ENCODE peak calls at places on chromosome 16, in four cellular contexts. I is GM12878, O is HepG2, P is K562. J is an unnamed sample.

GRCh38 chr16:53175118-53175517 is 120.3 kb downstream of the CHD9 start:
- DNase-seq in O (no peak), P (no peak), I (no peak), J (no peak)

GRCh38 chr16:68987734-68988457 is 117.6 kb upstream of the HAS3 start:
- DNase-seq in I (no peak), O (no peak), P (peak; percentile 52), J (no peak)

GRCh38 chr16:69201291-69201690 is 14.3 kb downstream of the SNTB2 start:
- DNase-seq in O (no peak), P (no peak), I (no peak), J (no peak)

GRCh38 chr16:82995927-82996441 is 369.2 kb downstream of the CDH13 start:
- DNase-seq in O (no peak), P (no peak), I (no peak), J (no peak)

GRCh38 chr16:57196276-57196675 is 10.1 kb downstream of the RSPRY1 start:
- DNase-seq in O (no peak), P (no peak), I (no peak), J (no peak)

GRCh38 chr16:48491517-48491916 is 106.3 kb upstream of the SIAH1 start:
- DNase-seq in P (no peak), I (no peak), O (no peak), J (no peak)

GRCh38 chr16:72536673-72537435 is 364.9 kb upstream of the PMFBP1 start:
- DNase-seq in P (no peak), I (no peak), O (no peak), J (no peak)

GRCh38 chr16:85718682-85719081 is 29.9 kb upstream of the GINS2 start:
- DNase-seq in I (no peak), P (peak; percentile 73), O (peak; percentile 25), J (peak; percentile 61)

GRCh38 chr16:62821771-62822170 is 785.5 kb upstream of the CDH8 start:
- DNase-seq in P (no peak), I (no peak), O (no peak), J (no peak)

GRCh38 chr16:30095166-30096078 is 591 bp downstream of the YPEL3 start:
- DNase-seq in I (no peak), O (no peak), P (no peak), J (no peak)

GRCh38 chr16:83728518-83728917 is 79.3 kb upstream of the HSBP1 start:
- DNase-seq in P (no peak), I (no peak), O (no peak), J (no peak)

GRCh38 chr16:75310541-75310940 is 59.1 kb upstream of the BCAR1 start:
- DNase-seq in I (no peak), O (no peak), P (no peak), J (no peak)

GRCh38 chr16:48434653-48435318 is 49.6 kb upstream of the SIAH1 start:
- DNase-seq in P (no peak), O (no peak), I (no peak), J (no peak)

GRCh38 chr16:61792194-61792904 is 243.9 kb downstream of the CDH8 start:
- DNase-seq in O (no peak), I (no peak), P (no peak), J (no peak)

GRCh38 chr16:75494696-75495601 is at the start of gene CHST6:
- DNase-seq in P (peak; percentile 56), O (peak; percentile 52), I (no peak), J (peak; percentile 57)

GRCh38 chr16:354286-354881 is 1.9 kb upstream of the AXIN1 start:
- DNase-seq in P (no peak), O (no peak), I (no peak), J (no peak)

GRCh38 chr16:72537684-72538083 is 365.7 kb upstream of the PMFBP1 start:
- DNase-seq in P (no peak), I (no peak), O (no peak), J (no peak)

GRCh38 chr16:86730086-86730485 is 151.7 kb downstream of the FOXL1 start:
- DNase-seq in I (no peak), P (no peak), O (no peak), J (no peak)

GRCh38 chr16:11135167-11135973 is 120.6 kb downstream of the SOCS1 start:
- DNase-seq in O (no peak), I (no peak), P (no peak), J (no peak)

GRCh38 chr16:67173323-67173722 is 3.0 kb downstream of the NOL3 start:
- DNase-seq in P (no peak), I (no peak), O (no peak), J (no peak)

GRCh38 chr16:54657058-54657708 is 273.5 kb upstream of the IRX5 start:
- DNase-seq in P (no peak), I (no peak), O (no peak), J (no peak)

GRCh38 chr16:66273036-66273435 is 93.5 kb upstream of the CDH5 start:
- DNase-seq in O (no peak), P (no peak), I (no peak), J (no peak)

GRCh38 chr16:12184419-12184831 is 207.9 kb downstream of the SNX29 start:
- DNase-seq in I (no peak), O (no peak), P (no peak), J (no peak)

GRCh38 chr16:23514381-23515152 is 4.3 kb upstream of the GGA2 start:
- DNase-seq in O (no peak), P (no peak), I (no peak), J (no peak)

DNA sequence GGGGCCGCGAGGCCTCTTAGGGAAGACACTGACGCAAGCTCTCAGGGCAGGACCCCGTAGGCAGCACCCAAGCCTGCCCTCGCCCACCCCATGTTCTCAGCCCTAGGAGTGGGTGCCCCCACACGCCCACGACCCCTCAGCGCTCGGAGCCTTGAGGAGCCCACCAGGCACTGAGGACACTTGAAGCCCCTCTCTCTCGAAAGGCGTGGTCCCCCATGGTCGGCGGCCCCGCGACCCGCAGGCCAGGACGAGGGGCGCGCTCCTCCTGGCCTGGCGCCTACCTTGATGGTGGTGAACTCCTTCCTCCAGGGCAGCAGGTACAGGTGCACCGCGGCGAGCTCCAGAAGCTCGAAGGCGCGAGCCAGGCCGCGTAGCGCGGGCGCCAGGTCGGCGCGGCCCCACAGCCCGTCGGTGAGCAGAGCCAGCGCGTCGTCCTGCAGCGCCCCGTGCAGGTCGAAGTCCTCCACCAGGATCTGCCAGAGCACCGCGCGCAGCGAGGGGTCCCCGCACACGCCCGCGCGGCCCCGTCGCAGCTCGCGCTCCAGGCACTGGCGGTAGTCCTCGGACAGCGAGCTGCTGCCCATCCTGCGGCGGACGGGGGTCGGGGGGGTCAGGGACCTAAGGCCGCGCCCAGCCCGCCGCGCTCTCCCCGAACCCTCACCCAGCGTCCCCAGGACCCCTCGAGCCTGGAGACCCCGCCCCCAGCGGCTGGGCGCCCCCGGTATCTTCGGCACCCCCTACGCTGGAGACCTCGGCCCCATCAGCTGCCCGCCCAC is 668 bp downstream of the SPATA2L start:
- DNase-seq in P (peak; percentile 69), I (no peak), O (peak; percentile 60), J (peak; percentile 54)
- TF ChIP-seq FOXK2 in P (no peak), I (no peak), O (no peak), J (no peak)

DNA sequence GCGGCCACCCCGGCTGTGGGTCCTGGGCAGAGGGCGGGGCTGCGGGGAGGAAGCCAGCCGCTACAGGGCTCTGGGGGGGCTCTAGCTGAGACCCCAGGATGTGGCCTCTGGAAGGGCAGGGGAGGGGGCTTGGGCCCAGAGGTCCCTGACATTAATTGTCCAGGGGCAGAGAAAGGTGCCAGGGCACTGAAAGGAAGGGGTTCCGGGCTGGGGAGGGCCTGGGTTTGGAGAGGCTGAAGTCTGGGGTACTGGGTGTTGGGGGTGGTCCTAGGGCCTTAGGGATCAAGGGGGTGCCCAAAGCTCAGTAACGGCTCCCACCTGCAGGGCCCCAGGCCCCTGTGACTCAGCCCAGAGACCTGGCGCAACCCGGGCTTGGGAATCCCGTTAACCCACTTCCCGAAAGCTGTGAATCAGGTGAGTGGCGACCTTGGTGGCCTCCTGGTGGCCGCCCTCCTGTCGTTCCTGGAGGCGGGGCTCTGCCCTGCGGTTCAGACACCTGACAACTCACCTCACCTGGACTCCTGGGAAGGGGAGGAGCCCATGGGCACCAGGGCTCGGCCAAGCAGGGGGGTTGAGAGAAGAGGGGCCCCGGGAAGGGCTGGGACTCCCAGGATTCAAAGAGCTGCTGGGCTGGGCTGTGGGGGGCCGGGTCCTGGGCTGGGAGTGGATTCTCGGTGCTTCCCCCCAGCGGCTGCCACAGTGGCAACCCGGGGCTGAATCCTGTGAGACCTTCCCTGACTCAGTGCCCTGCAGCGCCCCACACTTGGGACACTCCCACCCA is 465 bp upstream of the PRSS22 start:
- DNase-seq in P (peak; percentile 7), I (no peak), O (no peak), J (peak; percentile 5)
- TF ChIP-seq SP1 in P (no peak), I (no peak), O (no peak), J (no peak)

GRCh38 chr16:16120382-16121184 is 102.7 kb downstream of the ABCC6 start:
- DNase-seq in O (no peak), I (no peak), P (peak; percentile 72), J (no peak)
- TF ChIP-seq BHLHE40 in O (no peak), I (no peak), P (peak; percentile 10), J (no peak)

GRCh38 chr16:17470871-17471744 is at the start of gene XYLT1:
- DNase-seq in I (no peak), P (peak; percentile 40), O (no peak), J (no peak)
- TF ChIP-seq FOXK2 in I (no peak), P (no peak), O (no peak), J (no peak)

GRCh38 chr16:80460004-80460403 is 80.8 kb upstream of the DYNLRB2 start:
- DNase-seq in P (no peak), O (no peak), I (no peak), J (no peak)
- TF ChIP-seq SP1 in P (no peak), O (no peak), I (no peak), J (no peak)

GRCh38 chr16:3578610-3579551 is 1.7 kb upstream of the NLRC3 start:
- DNase-seq in P (peak; percentile 51), O (no peak), I (peak; percentile 56), J (no peak)
- TF ChIP-seq BHLHE40 in P (no peak), O (no peak), I (no peak), J (no peak)

GRCh38 chr16:87965417-87965816 is 14.2 kb downstream of the BANP start:
- DNase-seq in P (no peak), I (no peak), O (no peak), J (no peak)

GRCh38 chr16:87965973-87966667 is 14.9 kb downstream of the BANP start:
- DNase-seq in I (no peak), O (no peak), P (no peak), J (no peak)

GRCh38 chr16:87964049-87964448 is 12.8 kb downstream of the BANP start:
- DNase-seq in O (no peak), I (no peak), P (no peak), J (no peak)

GRCh38 chr16:87960851-87961250 is 9.6 kb downstream of the BANP start:
- DNase-seq in I (no peak), O (no peak), P (no peak), J (no peak)

DNA sequence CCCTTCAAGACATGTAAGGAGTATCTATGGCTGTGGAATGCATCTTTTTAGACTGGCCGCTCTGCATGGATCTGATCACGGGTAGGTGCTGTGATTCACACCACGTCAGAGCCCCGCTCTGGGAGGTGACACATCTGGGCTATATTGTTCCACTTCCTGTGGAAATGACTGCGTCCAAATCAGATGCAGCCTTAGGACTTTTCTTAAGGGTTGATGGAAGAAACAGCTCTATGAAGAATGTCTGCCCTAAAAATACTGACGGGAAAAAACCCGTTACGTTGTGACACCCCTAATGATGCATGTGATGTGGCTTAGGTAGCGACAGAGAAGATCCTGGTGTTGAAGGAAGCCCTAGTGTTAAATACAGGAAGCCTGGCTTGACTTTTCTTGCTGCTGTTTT is 12.2 kb downstream of the BANP start:
- DNase-seq in P (no peak), O (no peak), I (no peak), J (no peak)
- TF ChIP-seq FOXK2 in P (no peak), O (no peak), I (no peak), J (no peak)

GRCh38 chr16:27232061-27232841 is 28.9 kb downstream of the KDM8 start:
- DNase-seq in I (peak; percentile 66), P (no peak), O (no peak), J (no peak)
- TF ChIP-seq SP1 in I (peak; percentile 25), P (no peak), O (no peak), J (no peak)